ENCODE peak calls at places on chromosome 6, in ten cellular contexts. L is transverse colon, R is BJ, I is fibroblast of the aortic adventitia, T is OCI-LY7, Q is fibroblast of lung, X is cardiac muscle cell, G is ovary, F is neural progenitor cell, K is sigmoid colon. M is an unnamed sample.

GRCh38 chr6:29764422-29765196 is 41.4 kb downstream of the HLA-F start:
- DNase-seq in L (no peak), R (no peak), I (peak), T (no peak), Q (no peak), X (peak), G (no peak), F (no peak), K (no peak), M (no peak)

GRCh38 chr6:150245148-150245547 is 102.3 kb downstream of the PPP1R14C start:
- DNase-seq in L (no peak), R (no peak), I (no peak), T (no peak), Q (no peak), X (no peak), G (no peak), F (no peak), K (no peak), M (no peak)

GRCh38 chr6:39189915-39190544 is 39.2 kb downstream of the KCNK5 start:
- DNase-seq in L (peak), R (no peak), I (peak), T (peak), Q (no peak), X (peak), G (peak), F (peak), K (no peak), M (no peak)

GRCh38 chr6:136127856-136128255 is 122.3 kb downstream of the MTFR2 start:
- DNase-seq in L (no peak), R (no peak), I (peak), T (no peak), Q (peak), X (no peak), G (no peak), F (no peak), K (no peak), M (no peak)

GRCh38 chr6:149318581-149319286 is 1.2 kb downstream of the TAB2 start:
- DNase-seq in L (peak), R (no peak), I (peak), T (peak), Q (peak), X (peak), G (no peak), F (peak), K (no peak), M (no peak)

GRCh38 chr6:107554918-107555317 is 65.0 kb downstream of the SOBP start:
- DNase-seq in L (no peak), R (no peak), I (no peak), T (no peak), Q (no peak), X (no peak), G (no peak), F (no peak), K (no peak), M (no peak)

GRCh38 chr6:113858067-113858604 is 991 bp downstream of the MARCKS start:
- DNase-seq in L (peak), R (no peak), I (peak), T (no peak), Q (peak), X (peak), G (peak), F (peak), K (peak), M (no peak)

GRCh38 chr6:28597217-28597835 is 71.6 kb downstream of the GPX5 start:
- DNase-seq in L (no peak), R (no peak), I (peak), T (no peak), Q (peak), X (peak), G (no peak), F (peak), K (no peak), M (peak)

GRCh38 chr6:147117580-147117979 is 86.6 kb upstream of the STXBP5 start:
- DNase-seq in L (no peak), R (no peak), I (peak), T (no peak), Q (no peak), X (peak), G (no peak), F (peak), K (no peak), M (no peak)

GRCh38 chr6:3228791-3229565 is 1.5 kb upstream of the TUBB2B start:
- DNase-seq in L (no peak), R (no peak), I (no peak), T (no peak), Q (peak), X (no peak), G (peak), F (peak), K (no peak), M (no peak)

GRCh38 chr6:155487362-155488130 is 31.9 kb upstream of the NOX3 start:
- DNase-seq in L (no peak), R (no peak), I (no peak), T (no peak), Q (no peak), X (no peak), G (no peak), F (no peak), K (no peak), M (no peak)

GRCh38 chr6:37704066-37704465 is 6.4 kb upstream of the MDGA1 start:
- DNase-seq in L (no peak), R (no peak), I (no peak), T (no peak), Q (no peak), X (no peak), G (no peak), F (no peak), K (no peak), M (no peak)

GRCh38 chr6:18147160-18147559 is 7.7 kb downstream of the TPMT start:
- DNase-seq in L (no peak), R (peak), I (peak), T (no peak), Q (peak), X (peak), G (no peak), F (no peak), K (no peak), M (no peak)

GRCh38 chr6:63792846-63793245 is 157.2 kb downstream of the PHF3 start:
- DNase-seq in L (no peak), R (no peak), I (no peak), T (no peak), Q (no peak), X (no peak), G (no peak), F (no peak), K (no peak), M (no peak)

GRCh38 chr6:82365011-82365751 is 1.6 kb downstream of the TPBG start:
- DNase-seq in L (peak), R (no peak), I (no peak), T (no peak), Q (peak), X (peak), G (peak), F (peak), K (no peak), M (no peak)

GRCh38 chr6:21800948-21801438 is 207.4 kb downstream of the SOX4 start:
- DNase-seq in L (no peak), R (no peak), I (no peak), T (no peak), Q (peak), X (no peak), G (no peak), F (no peak), K (no peak), M (no peak)

GRCh38 chr6:147017153-147017552 is 187.1 kb upstream of the STXBP5 start:
- DNase-seq in L (no peak), R (no peak), I (no peak), T (no peak), Q (no peak), X (no peak), G (no peak), F (no peak), K (no peak), M (no peak)

GRCh38 chr6:28737750-28738395 is 185.9 kb downstream of the TRIM27 start:
- DNase-seq in L (no peak), R (no peak), I (no peak), T (no peak), Q (no peak), X (no peak), G (no peak), F (peak), K (no peak), M (no peak)

GRCh38 chr6:100996409-100996808 is 115.3 kb upstream of the ASCC3 start:
- DNase-seq in L (no peak), R (no peak), I (no peak), T (peak), Q (no peak), X (no peak), G (no peak), F (no peak), K (no peak), M (no peak)

GRCh38 chr6:38413097-38413800 is 226.5 kb downstream of the BTBD9 start:
- DNase-seq in L (no peak), R (no peak), I (no peak), T (no peak), Q (no peak), X (no peak), G (no peak), F (no peak), K (peak), M (no peak)

GRCh38 chr6:154848580-154848979 is 115.4 kb downstream of the SCAF8 start:
- DNase-seq in L (no peak), R (no peak), I (peak), T (no peak), Q (peak), X (peak), G (no peak), F (no peak), K (no peak), M (no peak)

GRCh38 chr6:3194535-3195376 is 32.7 kb downstream of the TUBB2B start:
- DNase-seq in L (no peak), R (no peak), I (peak), T (no peak), Q (peak), X (peak), G (no peak), F (peak), K (no peak), M (no peak)

GRCh38 chr6:157235600-157236039 is 87.7 kb downstream of the TMEM242 start:
- DNase-seq in L (peak), R (no peak), I (peak), T (no peak), Q (peak), X (peak), G (peak), F (peak), K (peak), M (no peak)

GRCh38 chr6:116087437-116088027 is 13.1 kb upstream of the NT5DC1 start:
- DNase-seq in L (no peak), R (peak), I (peak), T (no peak), Q (peak), X (no peak), G (no peak), F (no peak), K (no peak), M (peak)

GRCh38 chr6:21886601-21887091 is 293.1 kb downstream of the SOX4 start:
- DNase-seq in L (no peak), R (peak), I (no peak), T (no peak), Q (peak), X (peak), G (no peak), F (no peak), K (no peak), M (no peak)

GRCh38 chr6:144883915-144884314 is 598.8 kb downstream of the UTRN start:
- DNase-seq in L (no peak), R (no peak), I (no peak), T (no peak), Q (no peak), X (no peak), G (no peak), F (no peak), K (no peak), M (no peak)

GRCh38 chr6:111263837-111264236 is 176.5 kb downstream of the SLC16A10 start:
- DNase-seq in L (no peak), R (peak), I (peak), T (no peak), Q (peak), X (peak), G (no peak), F (no peak), K (no peak), M (no peak)

GRCh38 chr6:128655978-128656498 is 135.6 kb upstream of the PTPRK start:
- DNase-seq in L (no peak), R (peak), I (peak), T (no peak), Q (peak), X (peak), G (no peak), F (peak), K (no peak), M (peak)

GRCh38 chr6:81265106-81265505 is 487.4 kb downstream of the TENT5A start:
- DNase-seq in L (no peak), R (peak), I (peak), T (no peak), Q (peak), X (peak), G (no peak), F (no peak), K (peak), M (no peak)

GRCh38 chr6:79941489-79942151 is 5.7 kb downstream of the ELOVL4 start:
- DNase-seq in L (no peak), R (no peak), I (no peak), T (no peak), Q (no peak), X (no peak), G (no peak), F (no peak), K (no peak), M (no peak)

GRCh38 chr6:145139451-145139850 is 595.9 kb downstream of the EPM2A start:
- DNase-seq in L (no peak), R (no peak), I (no peak), T (no peak), Q (peak), X (no peak), G (no peak), F (peak), K (no peak), M (no peak)

GRCh38 chr6:135962731-135963130 is 111.2 kb downstream of the PDE7B start:
- DNase-seq in L (no peak), R (no peak), I (peak), T (no peak), Q (peak), X (peak), G (no peak), F (no peak), K (no peak), M (no peak)

GRCh38 chr6:107318100-107318736 is 141.1 kb downstream of the PDSS2 start:
- DNase-seq in L (peak), R (no peak), I (peak), T (peak), Q (peak), X (peak), G (peak), F (peak), K (no peak), M (peak)

GRCh38 chr6:30508890-30509736 is 19.8 kb downstream of the HLA-E start:
- DNase-seq in L (no peak), R (no peak), I (peak), T (peak), Q (peak), X (peak), G (no peak), F (no peak), K (no peak), M (no peak)

GRCh38 chr6:72689107-72689954 is 67.5 kb downstream of the KCNQ5 start:
- DNase-seq in L (no peak), R (no peak), I (peak), T (peak), Q (no peak), X (no peak), G (no peak), F (peak), K (no peak), M (no peak)

GRCh38 chr6:57313711-57314471 is 3.5 kb upstream of the PRIM2 start:
- DNase-seq in L (peak), R (peak), I (peak), T (no peak), Q (peak), X (peak), G (no peak), F (no peak), K (peak), M (peak)

GRCh38 chr6:57315851-57316250 is 1.6 kb upstream of the PRIM2 start:
- DNase-seq in L (no peak), R (no peak), I (no peak), T (no peak), Q (no peak), X (no peak), G (no peak), F (no peak), K (peak), M (no peak)

GRCh38 chr6:57316581-57317059 is 810 bp upstream of the PRIM2 start:
- DNase-seq in L (peak), R (peak), I (peak), T (peak), Q (peak), X (peak), G (peak), F (peak), K (peak), M (peak)

GRCh38 chr6:57313009-57313408 is 4.4 kb upstream of the PRIM2 start:
- DNase-seq in L (no peak), R (no peak), I (peak), T (no peak), Q (peak), X (no peak), G (no peak), F (no peak), K (no peak), M (no peak)

GRCh38 chr6:57317060-57317943 is at the start of gene PRIM2:
- DNase-seq in L (peak), R (no peak), I (peak), T (peak), Q (peak), X (peak), G (peak), F (peak), K (peak), M (peak)
- TF ChIP-seq CTCF in L (no peak), R (no peak), I (no peak), T (no peak), Q (no peak), X (no peak), G (no peak), F (no peak), K (no peak), M (no peak)

GRCh38 chr6:14118444-14118843 is 872 bp downstream of the CD83 start:
- DNase-seq in L (no peak), R (no peak), I (no peak), T (peak), Q (no peak), X (no peak), G (no peak), F (no peak), K (no peak), M (no peak)
- H3K4me3 ChIP-seq in L (no peak), R (no peak), I (no peak), T (peak), Q (no peak), X (no peak), G (peak), F (no peak), K (peak), M (peak)

GRCh38 chr6:57021086-57021720 is 25.3 kb upstream of the KIAA1586 start:
- DNase-seq in L (no peak), R (peak), I (peak), T (peak), Q (peak), X (peak), G (no peak), F (peak), K (no peak), M (peak)
- TF ChIP-seq CTCF in L (peak), R (peak), I (peak), T (peak), Q (peak), X (peak), G (peak), F (peak), K (peak), M (peak)

GRCh38 chr6:139156571-139156970 is 21.7 kb downstream of the HECA start:
- DNase-seq in L (no peak), R (no peak), I (peak), T (no peak), Q (no peak), X (no peak), G (no peak), F (no peak), K (no peak), M (no peak)
- H3K4me3 ChIP-seq in L (no peak), R (no peak), I (peak), T (no peak), Q (no peak), X (no peak), G (no peak), F (no peak), K (no peak), M (no peak)

DNA sequence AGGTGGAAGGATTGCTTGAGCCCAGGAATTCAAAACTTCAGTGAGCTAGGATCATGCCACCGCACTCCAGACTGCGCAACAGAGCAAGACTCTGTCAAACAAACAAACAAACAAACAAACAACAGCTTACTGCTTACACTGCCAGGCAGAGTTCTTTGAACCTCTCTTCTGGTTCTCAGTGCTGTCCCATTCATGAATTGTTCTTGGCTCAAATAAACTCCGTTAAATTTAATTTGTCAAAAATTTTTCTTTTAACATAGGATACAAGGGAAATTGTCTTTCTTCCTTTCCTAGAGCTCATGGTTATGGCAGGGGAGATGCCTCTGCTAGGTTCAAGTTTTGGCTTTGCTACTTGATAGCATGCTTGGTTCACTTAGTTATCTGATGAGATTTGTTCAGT is 29.7 kb upstream of the RFPL4B start:
- DNase-seq in L (no peak), R (no peak), I (no peak), T (no peak), Q (no peak), X (no peak), G (no peak), F (no peak), K (no peak), M (no peak)
- TF ChIP-seq CTCF in L (no peak), R (no peak), I (no peak), T (no peak), Q (no peak), X (no peak), G (no peak), F (no peak), K (no peak), M (no peak)

GRCh38 chr6:117270960-117271507 is 5.7 kb downstream of the VGLL2 start:
- DNase-seq in L (no peak), R (no peak), I (no peak), T (no peak), Q (no peak), X (no peak), G (no peak), F (no peak), K (no peak), M (no peak)
- H3K4me3 ChIP-seq in L (no peak), R (no peak), I (no peak), T (no peak), Q (no peak), X (peak), G (no peak), F (peak), K (peak), M (no peak)

GRCh38 chr6:44100088-44100550 is 27.1 kb downstream of the MRPL14 start:
- DNase-seq in L (no peak), R (no peak), I (no peak), T (peak), Q (peak), X (peak), G (no peak), F (peak), K (no peak), M (no peak)
- TF ChIP-seq CTCF in L (peak), R (peak), I (peak), T (peak), Q (peak), X (peak), G (no peak), F (peak), K (peak), M (peak)

GRCh38 chr6:75350808-75351207 is 66.2 kb upstream of the TMEM30A start:
- DNase-seq in L (no peak), R (no peak), I (no peak), T (no peak), Q (no peak), X (no peak), G (no peak), F (no peak), K (no peak), M (no peak)

GRCh38 chr6:75351570-75351969 is 67.0 kb upstream of the TMEM30A start:
- DNase-seq in L (no peak), R (no peak), I (no peak), T (no peak), Q (no peak), X (no peak), G (no peak), F (no peak), K (no peak), M (no peak)

GRCh38 chr6:75348882-75349261 is 64.3 kb upstream of the TMEM30A start:
- DNase-seq in L (no peak), R (no peak), I (no peak), T (no peak), Q (no peak), X (no peak), G (no peak), F (no peak), K (no peak), M (no peak)

GRCh38 chr6:75349262-75349984 is 64.8 kb upstream of the TMEM30A start:
- DNase-seq in L (no peak), R (no peak), I (peak), T (no peak), Q (peak), X (peak), G (peak), F (peak), K (no peak), M (no peak)

DNA sequence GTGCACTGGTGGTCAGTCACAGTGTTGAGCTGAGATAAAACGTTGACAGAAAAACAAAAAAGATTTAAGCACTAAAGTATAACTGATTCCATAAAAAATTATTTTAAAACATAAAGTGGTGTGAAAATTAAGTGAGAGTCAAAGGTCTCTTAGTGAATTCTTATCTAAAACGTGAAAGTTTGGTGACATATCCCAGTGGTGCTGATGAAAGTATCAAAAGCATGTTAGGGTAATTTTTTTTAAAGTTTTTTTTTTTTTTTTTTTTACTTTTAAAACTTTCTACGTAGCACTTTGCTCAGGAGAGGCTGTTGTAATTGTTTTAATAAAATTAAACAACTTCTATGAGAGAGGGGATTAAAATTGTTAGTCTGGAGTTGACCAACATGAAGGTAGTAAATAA is 65.6 kb upstream of the TMEM30A start:
- DNase-seq in L (no peak), R (no peak), I (no peak), T (no peak), Q (no peak), X (no peak), G (no peak), F (no peak), K (no peak), M (no peak)
- H3K4me3 ChIP-seq in L (no peak), R (no peak), I (no peak), T (no peak), Q (no peak), X (no peak), G (no peak), F (peak), K (peak), M (peak)

GRCh38 chr6:51323056-51323455 is 504.4 kb downstream of the TFAP2B start:
- DNase-seq in L (no peak), R (no peak), I (no peak), T (no peak), Q (no peak), X (no peak), G (no peak), F (peak), K (no peak), M (no peak)
- TF ChIP-seq CTCF in L (no peak), R (no peak), I (no peak), T (no peak), Q (no peak), X (no peak), G (no peak), F (no peak), K (no peak), M (no peak)